ENCODE peak calls at places on chromosome 10, in ten cellular contexts. X, T, L, K, U, V, I, M, H and F are unnamed samples.

GRCh38 chr10:16297652-16298051 is 139.2 kb upstream of the PTER start:
- DNase-seq in U (peak; percentile 0), L (no peak), K (no peak), M (no peak), H (no peak), X (no peak), V (no peak), T (no peak), I (no peak), F (no peak)

GRCh38 chr10:71799785-71800453 is 26.6 kb upstream of the VSIR start:
- DNase-seq in I (no peak), V (no peak), K (no peak), T (no peak), X (no peak), U (no peak), M (peak; percentile 54), H (no peak), L (no peak), F (no peak)

GRCh38 chr10:86269332-86269731 is 97.3 kb downstream of the GRID1 start:
- DNase-seq in K (no peak), T (no peak), X (no peak), I (no peak), H (no peak), L (peak; percentile 16), V (no peak), M (no peak), U (no peak), F (no peak)

GRCh38 chr10:102413053-102413705 is 5.4 kb downstream of the PSD start:
- DNase-seq in K (peak; percentile 57), U (peak; percentile 41), V (peak; percentile 95), X (no peak), T (peak; percentile 64), H (no peak), L (peak; percentile 65), M (no peak), I (no peak), F (no peak)

GRCh38 chr10:67697646-67698245 is 1.8 kb upstream of the CTNNA3 start:
- DNase-seq in H (peak; percentile 69), M (no peak), U (peak; percentile 66), X (no peak), K (peak; percentile 66), I (peak; percentile 4), T (no peak), V (peak; percentile 64), L (no peak), F (peak; percentile 56)

GRCh38 chr10:86413046-86413728 is 46.6 kb upstream of the GRID1 start:
- DNase-seq in X (no peak), U (peak; percentile 45), L (no peak), H (no peak), I (no peak), T (no peak), M (no peak), K (peak; percentile 76), V (no peak), F (peak; percentile 59)

GRCh38 chr10:53904506-53905241 is 896.4 kb downstream of the PCDH15 start:
- DNase-seq in X (no peak), H (no peak), I (no peak), V (no peak), K (no peak), L (no peak), U (no peak), M (no peak), T (no peak), F (no peak)

GRCh38 chr10:46559231-46559671 is 2.8 kb upstream of the GPRIN2 start:
- DNase-seq in U (no peak), K (no peak), H (no peak), X (no peak), V (no peak), L (peak; percentile 35), M (no peak), I (no peak), T (peak; percentile 7), F (no peak)

GRCh38 chr10:4733150-4733842 is 92.7 kb upstream of the AKR1E2 start:
- DNase-seq in T (no peak), H (no peak), X (no peak), M (no peak), I (no peak), K (no peak), U (no peak), L (no peak), V (no peak), F (no peak)

GRCh38 chr10:1609596-1609995 is 127.7 kb downstream of the ADARB2 start:
- DNase-seq in L (peak; percentile 57), T (no peak), H (no peak), X (no peak), U (no peak), I (no peak), K (no peak), V (no peak), M (no peak), F (no peak)

GRCh38 chr10:33791295-33791694 is 456.8 kb upstream of the NRP1 start:
- DNase-seq in X (no peak), U (no peak), M (no peak), I (no peak), V (no peak), T (no peak), L (no peak), K (no peak), H (no peak), F (peak; percentile 2)